ENCODE peak calls at places on chromosome 1, in five cellular contexts. M is HuH-7; Q is IMR-90; R is ELR; O is stimulated activated CD4-positive, alpha-beta T cell treated with anti-CD3 and anti-CD28 coated beads, Interleukin-1b, Interleukin-23, amount 100 ng/mL, for 48 hours. K is an unnamed sample.

GRCh38 chr1:10057305-10057704 is 24.5 kb downstream of the UBE4B start:
- DNase-seq in M (no peak), Q (peak; percentile 48), R (peak; percentile 67), O (no peak), K (no peak)

GRCh38 chr1:155241069-155241679 is 14.1 kb downstream of the ENTREP3 start:
- DNase-seq in M (peak; percentile 87), Q (peak; percentile 83), R (peak; percentile 91), O (peak; percentile 50), K (peak; percentile 80)

GRCh38 chr1:59779949-59780348 is 34.8 kb upstream of the HOOK1 start:
- DNase-seq in M (peak; percentile 11), Q (no peak), R (peak; percentile 9), O (no peak), K (no peak)

GRCh38 chr1:24896596-24897262 is 33.3 kb downstream of the RUNX3 start:
- DNase-seq in M (no peak), Q (no peak), R (no peak), O (no peak), K (peak; percentile 8)

GRCh38 chr1:199723557-199723956 is 304.0 kb upstream of the NR5A2 start:
- DNase-seq in M (no peak), Q (peak; percentile 18), R (peak; percentile 47), O (no peak), K (no peak)

GRCh38 chr1:6118415-6118814 is 61.7 kb downstream of the CHD5 start:
- DNase-seq in M (no peak), Q (peak; percentile 24), R (no peak), O (no peak), K (no peak)

GRCh38 chr1:200896571-200897187 is 2.0 kb downstream of the INAVA start:
- DNase-seq in M (peak; percentile 87), Q (no peak), R (peak; percentile 34), O (no peak), K (no peak)

GRCh38 chr1:118360817-118361216 is 175.8 kb upstream of the SPAG17 start:
- DNase-seq in M (no peak), Q (peak; percentile 29), R (peak; percentile 41), O (no peak), K (no peak)

GRCh38 chr1:223711173-223711572 is 1.2 kb upstream of the CAPN2 start:
- DNase-seq in M (no peak), Q (peak; percentile 60), R (no peak), O (no peak), K (no peak)

GRCh38 chr1:231836227-231836893 is 209.8 kb downstream of the DISC1 start:
- DNase-seq in M (peak; percentile 65), Q (no peak), R (no peak), O (no peak), K (no peak)

GRCh38 chr1:70745199-70745598 is 302.4 kb downstream of the PTGER3 start:
- DNase-seq in M (peak; percentile 8), Q (no peak), R (peak; percentile 47), O (no peak), K (no peak)

GRCh38 chr1:31182352-31182751 is 57.3 kb downstream of the NKAIN1 start:
- DNase-seq in M (peak; percentile 83), Q (peak; percentile 97), R (peak; percentile 96), O (peak; percentile 32), K (peak; percentile 66)

K was measured in activated CD4-positive, alpha-beta memory T cell treated with anti-CD3 and anti-CD28 coated beads for 36 hours.